ENCODE peak calls at places on chromosome 1, in nine cellular contexts. X is substantia nigra; P is H7; J is stimulated activated CD8-positive, alpha-beta memory T cell treated with anti-CD3 and anti-CD28 coated beads, Interleukin-4, amount 100 ng/mL, for 4 hours; T is SJSA1; E is HS-5; Q is SHP77; G is H54; U is lower lobe of right lung. N is an unnamed sample.

GRCh38 chr1:8373547-8374270 is 55.8 kb downstream of the SLC45A1 start:
- DNase-seq in U (peak; percentile 76), T (peak; percentile 81), Q (no peak), P (peak; percentile 47), E (peak; percentile 36), X (no peak), J (no peak), G (no peak), N (no peak)

GRCh38 chr1:145985502-145986439 is 10.6 kb downstream of the TXNIP start:
- DNase-seq in T (peak; percentile 80), Q (peak; percentile 50), G (no peak), E (peak; percentile 65), U (peak; percentile 80), P (no peak), J (no peak), X (no peak), N (no peak)

GRCh38 chr1:151547119-151547899 is 7.2 kb downstream of the TUFT1 start:
- DNase-seq in G (peak; percentile 85), J (no peak), P (peak; percentile 58), U (peak; percentile 78), Q (no peak), X (no peak), T (peak; percentile 94), E (peak; percentile 98), N (no peak)

GRCh38 chr1:183630748-183631147 is 4.8 kb downstream of the ARPC5 start:
- DNase-seq in X (peak; percentile 1), P (no peak), J (no peak), Q (no peak), U (no peak), E (no peak), T (no peak), G (no peak), N (no peak)

GRCh38 chr1:234531181-234532132 is 52.5 kb upstream of the TARBP1 start:
- DNase-seq in G (no peak), U (no peak), J (no peak), X (peak; percentile 31), Q (no peak), T (no peak), E (no peak), P (peak; percentile 59), N (no peak)

GRCh38 chr1:171751208-171751607 is 9.3 kb upstream of the VAMP4 start:
- DNase-seq in Q (no peak), J (no peak), U (no peak), P (no peak), X (no peak), G (no peak), E (no peak), T (no peak), N (no peak)

GRCh38 chr1:10696977-10697376 is 99.5 kb downstream of the CASZ1 start:
- DNase-seq in Q (no peak), J (no peak), T (no peak), U (no peak), X (no peak), P (no peak), E (no peak), G (peak; percentile 78), N (no peak)

GRCh38 chr1:240111558-240111957 is 19.9 kb downstream of the FMN2 start:
- DNase-seq in G (no peak), Q (no peak), P (no peak), J (no peak), E (no peak), U (no peak), X (no peak), T (no peak), N (no peak)

GRCh38 chr1:26541816-26542711 is 12.5 kb downstream of the RPS6KA1 start:
- DNase-seq in Q (peak; percentile 15), X (peak; percentile 55), G (no peak), T (peak; percentile 62), U (peak; percentile 95), P (peak; percentile 97), J (peak; percentile 33), E (no peak), N (peak; percentile 55)

N was measured in caudate nucleus.